ENCODE peak calls at places on chromosomes 1 and 21, in seven cellular contexts. N is effector memory CD8-positive, alpha-beta T cell; L is stimulated activated CD4-positive, alpha-beta T cell treated with anti-CD3 and anti-CD28 coated beads, Interleukin-4, amount 100 ng/mL, for 24 hours; G is HEK293T; Y is ELR; B is GM19239; V is progenitor cell of endocrine pancreas. X is an unnamed sample.
A peak's percentile ranks its signal among the peaks of the same experiment; 100 is the strongest.

GRCh38 chr1:13807213-13807612 is 107.2 kb downstream of the PRDM2 start:
- DNase-seq in N (no peak), L (no peak), G (peak; percentile 45), Y (no peak), B (peak; percentile 22), V (peak; percentile 27), X (no peak)

GRCh38 chr21:33816148-33816547 is 99.5 kb downstream of the ATP5PO start:
- DNase-seq in N (no peak), L (no peak), G (no peak), Y (no peak), B (no peak), V (no peak), X (no peak)

GRCh38 chr1:201501812-201502510 is 5.0 kb downstream of the CSRP1 start:
- DNase-seq in N (no peak), L (no peak), G (no peak), Y (no peak), B (no peak), V (no peak), X (no peak)

GRCh38 chr1:12326986-12327385 is 97.2 kb downstream of the VPS13D start:
- DNase-seq in N (no peak), L (no peak), G (no peak), Y (no peak), B (no peak), V (no peak), X (no peak)

GRCh38 chr1:116760487-116760886 is 6.3 kb downstream of the CD2 start:
- DNase-seq in N (no peak), L (no peak), G (no peak), Y (no peak), B (no peak), V (no peak), X (no peak)

GRCh38 chr1:161848676-161849075 is 82.6 kb downstream of the ATF6 start:
- DNase-seq in N (no peak), L (no peak), G (no peak), Y (no peak), B (no peak), V (no peak), X (no peak)

GRCh38 chr1:38923607-38924006 is 18.0 kb downstream of the RHBDL2 start:
- DNase-seq in N (no peak), L (peak; percentile 10), G (no peak), Y (no peak), B (no peak), V (no peak), X (no peak)

GRCh38 chr1:11487196-11487751 is 8.3 kb downstream of the DISP3 start:
- DNase-seq in N (no peak), L (no peak), G (no peak), Y (no peak), B (no peak), V (no peak), X (no peak)

GRCh38 chr1:165841582-165842362 is 14.4 kb downstream of the UCK2 start:
- DNase-seq in N (no peak), L (no peak), G (no peak), Y (peak; percentile 81), B (no peak), V (no peak), X (peak; percentile 31)

GRCh38 chr1:28199328-28200233 is 23.1 kb upstream of the PTAFR start:
- DNase-seq in N (peak; percentile 80), L (peak; percentile 60), G (no peak), Y (no peak), B (peak; percentile 73), V (no peak), X (no peak)

GRCh38 chr1:9293512-9294439 is 1.1 kb downstream of the SPSB1 start:
- DNase-seq in N (peak; percentile 29), L (peak; percentile 25), G (peak; percentile 31), Y (peak; percentile 48), B (no peak), V (peak; percentile 34), X (no peak)

GRCh38 chr1:15233689-15234088 is 13.3 kb upstream of the FHAD1 start:
- DNase-seq in N (no peak), L (no peak), G (no peak), Y (no peak), B (no peak), V (no peak), X (no peak)

GRCh38 chr1:43981135-43981491 is 2.1 kb downstream of the B4GALT2 start:
- DNase-seq in N (no peak), L (no peak), G (no peak), Y (no peak), B (no peak), V (no peak), X (peak; percentile 53)

GRCh38 chr21:22343721-22344120 is 1345.5 kb downstream of the NCAM2 start:
- DNase-seq in N (no peak), L (no peak), G (no peak), Y (no peak), B (no peak), V (no peak), X (no peak)

GRCh38 chr1:1337793-1338147 is 6.7 kb downstream of the TAS1R3 start:
- DNase-seq in N (no peak), L (peak; percentile 31), G (peak; percentile 61), Y (no peak), B (no peak), V (no peak), X (no peak)

GRCh38 chr1:235617808-235618207 is 31.8 kb downstream of the GNG4 start:
- DNase-seq in N (no peak), L (no peak), G (no peak), Y (peak; percentile 59), B (no peak), V (no peak), X (peak; percentile 37)

GRCh38 chr1:167171286-167171929 is 49.3 kb upstream of the POU2F1 start:
- DNase-seq in N (no peak), L (no peak), G (no peak), Y (peak; percentile 57), B (no peak), V (no peak), X (peak; percentile 76)

GRCh38 chr1:56922507-56922906 is 43.3 kb downstream of the C8B start:
- DNase-seq in N (no peak), L (no peak), G (no peak), Y (no peak), B (no peak), V (no peak), X (no peak)

GRCh38 chr1:155079487-155080249 is 1.0 kb downstream of the EFNA3 start:
- DNase-seq in N (no peak), L (no peak), G (no peak), Y (no peak), B (no peak), V (no peak), X (no peak)

GRCh38 chr21:41182547-41182946 is 14.6 kb downstream of the BACE2 start:
- DNase-seq in N (no peak), L (no peak), G (no peak), Y (no peak), B (no peak), V (no peak), X (no peak)

GRCh38 chr1:4170548-4170947 is 270.5 kb upstream of the C1orf174 start:
- DNase-seq in N (no peak), L (no peak), G (peak; percentile 3), Y (no peak), B (no peak), V (no peak), X (no peak)

X was measured in mammary epithelial cell.